ENCODE peak calls at places on chromosomes 6 and 20, in four cellular contexts. V, U, F and B are unnamed samples.

GRCh38 chr6:19934996-19935591 is 97.9 kb downstream of the ID4 start:
- DNase-seq in V (no peak), U (no peak), F (no peak), B (no peak)

GRCh38 chr20:64224344-64225165 is 31.0 kb upstream of the PCMTD2 start:
- DNase-seq in V (no peak), U (no peak), F (no peak), B (no peak)

GRCh38 chr6:120805267-120805666 is 529.0 kb downstream of the TBC1D32 start:
- DNase-seq in V (no peak), U (no peak), F (no peak), B (no peak)

GRCh38 chr6:154901856-154902552 is 93.1 kb upstream of the TIAM2 start:
- DNase-seq in V (no peak), U (no peak), F (no peak), B (no peak)

GRCh38 chr20:6075428-6076219 is 21.8 kb upstream of the LRRN4 start:
- DNase-seq in V (no peak), U (no peak), F (no peak), B (no peak)

GRCh38 chr6:154821099-154821498 is 87.9 kb downstream of the SCAF8 start:
- DNase-seq in V (no peak), U (no peak), F (no peak), B (no peak)

GRCh38 chr6:101294051-101294638 is 99.4 kb upstream of the GRIK2 start:
- DNase-seq in V (no peak), U (no peak), F (no peak), B (no peak)

GRCh38 chr20:60048634-60049578 is 90.7 kb downstream of the CDH26 start:
- DNase-seq in V (no peak), U (no peak), F (no peak), B (no peak)

GRCh38 chr6:169959129-169960002 is 207.9 kb downstream of the ERMARD start:
- DNase-seq in V (peak; percentile 53), U (no peak), F (peak; percentile 48), B (peak; percentile 44)

GRCh38 chr6:112282217-112282616 is 27.9 kb upstream of the LAMA4 start:
- DNase-seq in V (no peak), U (no peak), F (no peak), B (no peak)

GRCh38 chr20:50572922-50573777 is 63.0 kb downstream of the PTPN1 start:
- DNase-seq in V (no peak), U (no peak), F (no peak), B (peak; percentile 90)

GRCh38 chr20:46572790-46573189 is 22.3 kb upstream of the OCSTAMP start:
- DNase-seq in V (no peak), U (no peak), F (no peak), B (no peak)

GRCh38 chr6:89146748-89147715 is 1.2 kb downstream of the PM20D2 start:
- DNase-seq in V (no peak), U (peak; percentile 18), F (peak; percentile 43), B (no peak)

GRCh38 chr20:61185841-61186601 is 66.0 kb upstream of the CDH4 start:
- DNase-seq in V (no peak), U (no peak), F (no peak), B (no peak)

GRCh38 chr6:104591573-104592334 is 268.0 kb downstream of the HACE1 start:
- DNase-seq in V (no peak), U (no peak), F (no peak), B (no peak)

GRCh38 chr6:83198486-83199172 is 5.5 kb downstream of the RWDD2A start:
- DNase-seq in V (no peak), U (no peak), F (no peak), B (no peak)

GRCh38 chr20:61754976-61755778 is 310.5 kb downstream of the TAF4 start:
- DNase-seq in V (no peak), U (no peak), F (no peak), B (peak; percentile 2)

GRCh38 chr6:8492536-8493125 is 57.3 kb upstream of the SLC35B3 start:
- DNase-seq in V (no peak), U (no peak), F (no peak), B (no peak)

GRCh38 chr6:17962436-17963031 is 24.9 kb downstream of the KIF13A start:
- DNase-seq in V (no peak), U (no peak), F (no peak), B (no peak)

GRCh38 chr20:50855498-50856474 is 60.9 kb downstream of the BCAS4 start:
- DNase-seq in V (peak; percentile 50), U (no peak), F (peak; percentile 47), B (peak; percentile 86)

GRCh38 chr6:106739387-106739786 is 110.0 kb downstream of the QRSL1 start:
- DNase-seq in V (peak; percentile 84), U (no peak), F (peak; percentile 93), B (peak; percentile 93)

GRCh38 chr6:122788208-122788607 is 850 bp upstream of the SMPDL3A start:
- DNase-seq in V (no peak), U (no peak), F (no peak), B (no peak)

GRCh38 chr20:31972481-31973386 is 4.8 kb downstream of the XKR7 start:
- DNase-seq in V (no peak), U (no peak), F (no peak), B (no peak)

GRCh38 chr6:19024737-19025136 is 637.6 kb downstream of the RNF144B start:
- DNase-seq in V (no peak), U (peak; percentile 54), F (peak; percentile 28), B (no peak)

GRCh38 chr6:44038543-44039065 is 88.6 kb downstream of the MRPL14 start:
- DNase-seq in V (no peak), U (no peak), F (no peak), B (no peak)

GRCh38 chr6:41306187-41306854 is 19.8 kb upstream of the TREM1 start:
- DNase-seq in V (peak; percentile 53), U (peak; percentile 58), F (peak; percentile 65), B (no peak)

GRCh38 chr6:11277275-11278206 is 45.1 kb upstream of the NEDD9 start:
- DNase-seq in V (no peak), U (no peak), F (no peak), B (no peak)

DNA sequence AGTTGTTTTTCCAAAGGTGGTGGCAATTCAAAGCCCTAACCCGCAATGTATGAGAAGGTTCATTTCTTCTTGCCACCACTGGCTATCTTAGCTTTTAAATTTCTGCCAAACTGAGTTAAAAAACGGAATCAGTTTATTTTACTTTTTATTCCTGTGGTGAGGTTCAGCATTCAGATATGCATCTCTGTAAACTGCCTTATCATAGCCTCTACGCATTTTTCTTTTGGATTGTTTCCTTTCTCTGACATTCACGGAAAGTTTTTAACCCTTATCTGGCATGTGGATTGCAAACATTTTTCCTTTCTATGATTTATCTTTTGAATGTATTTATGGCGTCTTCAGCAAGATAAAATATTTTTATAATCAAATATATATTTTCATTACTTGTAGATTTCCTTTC is 37.7 kb downstream of the AK9 start:
- DNase-seq in V (no peak), U (no peak), F (no peak), B (no peak)
- TF ChIP-seq POLR2A in V (no peak), U (no peak), F (no peak), B (no peak)

DNA sequence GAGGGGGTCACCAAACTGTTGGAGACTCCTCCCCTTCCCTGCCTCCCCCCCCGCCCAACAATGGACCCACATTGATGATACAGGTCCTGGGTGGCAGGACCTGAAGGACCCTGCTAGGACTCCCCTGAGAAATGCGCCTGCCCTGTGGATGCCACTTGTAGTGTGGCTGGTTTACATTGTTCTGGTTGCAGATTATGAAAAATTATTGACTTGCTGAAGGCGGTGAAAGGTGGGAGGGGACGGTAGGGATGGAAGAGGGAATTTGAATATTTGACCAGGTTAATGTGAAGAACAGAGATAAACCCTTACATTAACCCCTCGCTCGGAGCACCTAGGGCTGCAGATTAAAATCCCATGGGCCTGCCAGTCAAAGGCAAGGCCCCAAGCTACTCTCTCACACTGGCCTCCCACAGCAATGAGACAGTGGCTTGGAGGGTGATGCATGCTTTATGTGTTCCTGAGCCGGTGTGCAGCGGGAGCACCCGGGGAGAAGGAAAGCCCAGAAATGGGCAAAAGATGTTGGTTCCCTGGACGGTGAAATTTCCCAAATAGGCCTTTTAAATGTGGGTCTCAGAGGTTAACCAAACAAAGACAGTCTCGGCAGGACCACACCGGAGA is 2.4 kb downstream of the FOXF2 start:
- DNase-seq in V (no peak), U (no peak), F (no peak), B (no peak)
- H3K4me3 ChIP-seq in V (peak overlapping the region; percentile 61), U (no peak overlapping the region), F (no peak overlapping the region), B (no peak overlapping the region)

DNA sequence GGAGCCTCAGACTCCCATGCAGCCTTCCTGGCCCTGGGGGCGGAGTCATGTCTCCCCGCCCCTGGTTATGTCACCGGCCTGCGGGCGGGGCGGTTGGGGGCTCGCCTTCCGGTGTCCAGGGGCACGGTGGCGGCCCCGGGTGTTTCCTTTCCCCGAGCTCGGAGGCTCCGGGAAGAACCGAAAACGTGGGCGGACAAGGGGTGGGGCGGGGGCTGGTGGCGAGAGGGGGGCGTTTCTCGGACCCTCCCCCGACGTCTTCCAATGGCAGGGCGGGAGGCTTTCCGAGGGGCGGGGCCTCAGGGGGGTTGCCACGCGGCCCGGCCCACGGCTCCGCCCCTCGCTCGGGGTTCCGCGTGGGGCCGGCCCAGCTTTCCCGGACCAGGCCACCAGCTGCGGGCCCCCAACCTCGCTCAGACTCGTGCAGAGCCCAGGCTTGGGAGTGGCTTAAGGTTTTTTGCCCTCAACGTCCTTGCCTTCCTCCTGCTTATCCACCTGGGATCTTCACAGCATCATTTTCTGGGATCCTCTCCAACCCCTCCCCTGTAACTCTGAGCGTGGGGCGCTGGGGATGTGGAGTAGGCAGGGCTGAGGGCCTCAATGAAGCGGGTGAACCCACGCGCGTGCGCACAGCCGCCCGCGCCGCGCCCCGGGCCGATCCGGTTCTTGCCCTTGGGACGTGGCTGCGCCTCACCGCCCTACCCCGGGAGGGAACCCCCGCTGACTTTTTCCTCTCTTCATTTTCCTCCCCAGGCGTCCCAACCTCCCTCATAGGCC is 2.1 kb upstream of the NRN1 start:
- DNase-seq in V (peak; percentile 40), U (peak; percentile 36), F (peak; percentile 71), B (peak; percentile 69)
- TF ChIP-seq POLR2A in V (no peak), U (no peak), F (no peak), B (no peak)

GRCh38 chr6:153002613-153003293 is at the start of gene MTRF1L:
- DNase-seq in V (peak; percentile 93), U (peak; percentile 94), F (peak; percentile 92), B (peak; percentile 95)

GRCh38 chr6:153001767-153002612 is 519 bp downstream of the MTRF1L start:
- DNase-seq in V (no peak), U (no peak), F (no peak), B (no peak)

GRCh38 chr6:153003294-153003645 is 761 bp upstream of the MTRF1L start:
- DNase-seq in V (no peak), U (no peak), F (no peak), B (no peak)

DNA sequence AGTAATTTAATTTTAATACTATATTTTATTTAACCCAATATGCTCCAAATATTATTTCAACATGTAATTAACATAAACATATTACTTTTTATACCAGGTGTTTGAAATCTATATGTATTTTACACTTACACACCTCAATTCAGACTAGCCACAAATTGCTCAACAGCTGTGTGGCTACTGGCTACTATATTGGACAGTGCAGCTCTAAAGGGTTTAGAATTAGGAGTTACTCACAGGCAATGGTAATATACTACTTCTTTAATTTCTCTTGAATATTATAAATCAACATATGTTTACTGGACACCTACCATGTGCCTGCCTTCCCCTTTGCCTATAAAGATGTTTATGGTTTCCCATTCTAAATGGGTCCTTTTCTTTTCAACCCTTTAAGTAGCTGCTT is 2.3 kb downstream of the MTRF1L start:
- DNase-seq in V (no peak), U (no peak), F (no peak), B (no peak)
- H3K4me3 ChIP-seq in V (no peak overlapping the region), U (no peak overlapping the region), F (no peak overlapping the region), B (no peak overlapping the region)